ENCODE peak calls at places on chromosomes 6 and 20, in four cellular contexts. One of them, this sample, is unnamed.

GRCh38 chr6:144297498-144298166 is 12.5 kb downstream of the UTRN start:
- DNase-seq in Right ventricle myocardium superior: no peak
- DNase-seq in COR-L47: no peak
- DNase-seq in HCEC 1CT: no peak
- DNase-seq in this sample: no peak

GRCh38 chr6:130676077-130676772 is 151.0 kb upstream of the SMLR1 start:
- DNase-seq in Right ventricle myocardium superior: no peak
- DNase-seq in COR-L47: peak
- DNase-seq in HCEC 1CT: peak
- DNase-seq in this sample: no peak

GRCh38 chr6:119495230-119495683 is 145.7 kb upstream of the MAN1A1 start:
- DNase-seq in Right ventricle myocardium superior: peak
- DNase-seq in COR-L47: no peak
- DNase-seq in HCEC 1CT: no peak
- DNase-seq in this sample: no peak

GRCh38 chr20:48904566-48905321 is 16.8 kb upstream of the ARFGEF2 start:
- DNase-seq in Right ventricle myocardium superior: no peak
- DNase-seq in COR-L47: peak
- DNase-seq in HCEC 1CT: peak
- DNase-seq in this sample: peak

GRCh38 chr20:50725722-50726000 is 5.7 kb upstream of the PARD6B start:
- DNase-seq in Right ventricle myocardium superior: no peak
- DNase-seq in COR-L47: no peak
- DNase-seq in HCEC 1CT: no peak
- DNase-seq in this sample: no peak

GRCh38 chr6:124961784-124962611 is at the start of gene RNF217:
- DNase-seq in Right ventricle myocardium superior: peak
- DNase-seq in COR-L47: no peak
- DNase-seq in HCEC 1CT: peak
- DNase-seq in this sample: peak

GRCh38 chr6:14966902-14967711 is 278.8 kb upstream of the JARID2 start:
- DNase-seq in Right ventricle myocardium superior: no peak
- DNase-seq in COR-L47: no peak
- DNase-seq in HCEC 1CT: no peak
- DNase-seq in this sample: no peak

GRCh38 chr20:38117635-38118034 is 47.4 kb downstream of the TGM2 start:
- DNase-seq in Right ventricle myocardium superior: no peak
- DNase-seq in COR-L47: no peak
- DNase-seq in HCEC 1CT: peak
- DNase-seq in this sample: no peak

GRCh38 chr20:50980071-50980681 is 21.6 kb downstream of the MOCS3 start:
- DNase-seq in Right ventricle myocardium superior: no peak
- DNase-seq in COR-L47: no peak
- DNase-seq in HCEC 1CT: peak
- DNase-seq in this sample: peak

GRCh38 chr6:46756469-46757205 is 9.9 kb downstream of the ANKRD66 start:
- DNase-seq in Right ventricle myocardium superior: no peak
- DNase-seq in COR-L47: no peak
- DNase-seq in HCEC 1CT: no peak
- DNase-seq in this sample: no peak

GRCh38 chr6:170051229-170052172 is 239.4 kb downstream of the DLL1 start:
- DNase-seq in Right ventricle myocardium superior: peak
- DNase-seq in COR-L47: no peak
- DNase-seq in HCEC 1CT: no peak
- DNase-seq in this sample: no peak

GRCh38 chr6:33595001-33595846 is 15.1 kb upstream of the BAK1 start:
- DNase-seq in Right ventricle myocardium superior: no peak
- DNase-seq in COR-L47: no peak
- DNase-seq in HCEC 1CT: peak
- DNase-seq in this sample: peak

GRCh38 chr6:45607818-45608217 is 230.1 kb upstream of the SUPT3H start:
- DNase-seq in Right ventricle myocardium superior: no peak
- DNase-seq in COR-L47: peak
- DNase-seq in HCEC 1CT: peak
- DNase-seq in this sample: no peak

GRCh38 chr6:106339334-106340029 is 13.9 kb upstream of the ATG5 start:
- DNase-seq in Right ventricle myocardium superior: no peak
- DNase-seq in COR-L47: no peak
- DNase-seq in HCEC 1CT: peak
- DNase-seq in this sample: peak

GRCh38 chr6:35139924-35140524 is 1.1 kb downstream of the TCP11 start:
- DNase-seq in Right ventricle myocardium superior: no peak
- DNase-seq in COR-L47: peak
- DNase-seq in HCEC 1CT: peak
- DNase-seq in this sample: peak

GRCh38 chr20:32139947-32140346 is 30.4 kb downstream of the TM9SF4 start:
- DNase-seq in Right ventricle myocardium superior: no peak
- DNase-seq in COR-L47: no peak
- DNase-seq in HCEC 1CT: no peak
- DNase-seq in this sample: no peak

GRCh38 chr20:3161316-3162079 is 1.8 kb upstream of the FASTKD5 start:
- DNase-seq in Right ventricle myocardium superior: no peak
- DNase-seq in COR-L47: no peak
- DNase-seq in HCEC 1CT: no peak
- DNase-seq in this sample: no peak

GRCh38 chr6:136365781-136366354 is 76.2 kb upstream of the BCLAF1 start:
- DNase-seq in Right ventricle myocardium superior: peak
- DNase-seq in COR-L47: peak
- DNase-seq in HCEC 1CT: no peak
- DNase-seq in this sample: no peak

GRCh38 chr6:40937491-40937890 is 101.5 kb downstream of the UNC5CL start:
- DNase-seq in Right ventricle myocardium superior: no peak
- DNase-seq in COR-L47: no peak
- DNase-seq in HCEC 1CT: no peak
- DNase-seq in this sample: no peak

GRCh38 chr6:21596379-21597242 is 3.1 kb downstream of the SOX4 start:
- DNase-seq in Right ventricle myocardium superior: peak
- DNase-seq in COR-L47: peak
- DNase-seq in HCEC 1CT: peak
- DNase-seq in this sample: peak

GRCh38 chr6:169115632-169116031 is 138.0 kb downstream of the THBS2 start:
- DNase-seq in Right ventricle myocardium superior: no peak
- DNase-seq in COR-L47: no peak
- DNase-seq in HCEC 1CT: no peak
- DNase-seq in this sample: no peak

GRCh38 chr6:90080876-90081464 is 186.7 kb downstream of the GJA10 start:
- DNase-seq in Right ventricle myocardium superior: no peak
- DNase-seq in COR-L47: no peak
- DNase-seq in HCEC 1CT: no peak
- DNase-seq in this sample: no peak

GRCh38 chr6:15426926-15427325 is 181.1 kb downstream of the JARID2 start:
- DNase-seq in Right ventricle myocardium superior: no peak
- DNase-seq in COR-L47: no peak
- DNase-seq in HCEC 1CT: no peak
- DNase-seq in this sample: no peak

GRCh38 chr6:2999005-2999620 is 581 bp upstream of the NQO2 start:
- DNase-seq in Right ventricle myocardium superior: no peak
- DNase-seq in COR-L47: no peak
- DNase-seq in HCEC 1CT: peak
- DNase-seq in this sample: peak

GRCh38 chr6:3568396-3569082 is 111.7 kb upstream of the SLC22A23 start:
- DNase-seq in Right ventricle myocardium superior: no peak
- DNase-seq in COR-L47: peak
- DNase-seq in HCEC 1CT: no peak
- DNase-seq in this sample: no peak

GRCh38 chr20:31843288-31843687 is 2.1 kb downstream of the FOXS1 start:
- DNase-seq in Right ventricle myocardium superior: no peak
- DNase-seq in COR-L47: no peak
- DNase-seq in HCEC 1CT: no peak
- DNase-seq in this sample: no peak

GRCh38 chr6:169723991-169724553 is at the start of gene PHF10:
- DNase-seq in Right ventricle myocardium superior: peak
- DNase-seq in COR-L47: no peak
- DNase-seq in HCEC 1CT: peak
- DNase-seq in this sample: peak

GRCh38 chr6:7725412-7725811 is 487 bp upstream of the BMP6 start:
- DNase-seq in Right ventricle myocardium superior: no peak
- DNase-seq in COR-L47: no peak
- DNase-seq in HCEC 1CT: no peak
- DNase-seq in this sample: no peak

GRCh38 chr20:62804021-62804631 is 509 bp upstream of the OGFR start:
- DNase-seq in Right ventricle myocardium superior: no peak
- DNase-seq in COR-L47: no peak
- DNase-seq in HCEC 1CT: no peak
- DNase-seq in this sample: no peak